ENCODE peak calls at places on chromosomes 2 and 18, in nine cellular contexts. Y is neuronal stem cell, K is body of pancreas, H is tibial artery, A is Peyer's patch, U is heart left ventricle, M is aorta, N is lower lobe of right lung, E is osteoblast. I is an unnamed sample.

GRCh38 chr18:43571078-43571689 is 293.9 kb upstream of the SYT4 start:
- DNase-seq in Y (peak; percentile 52), K (peak; percentile 52), H (no peak), A (no peak), U (no peak), M (no peak), N (no peak), E (no peak), I (no peak)

GRCh38 chr18:23453657-23454011 is 547 bp downstream of the RIOK3 start:
- DNase-seq in Y (no peak), K (peak; percentile 45), H (no peak), A (no peak), U (no peak), M (no peak), N (no peak), E (peak; percentile 82), I (no peak)

GRCh38 chr18:23856466-23857175 is 157.9 kb upstream of the TTC39C start:
- DNase-seq in Y (no peak), K (no peak), H (no peak), A (no peak), U (no peak), M (no peak), N (no peak), E (no peak), I (no peak)

GRCh38 chr2:168462543-168463045 is 6.5 kb downstream of the CERS6 start:
- DNase-seq in Y (no peak), K (no peak), H (no peak), A (no peak), U (no peak), M (no peak), N (no peak), E (no peak), I (no peak)

GRCh38 chr2:103008586-103008985 is 246.8 kb downstream of the TMEM182 start:
- DNase-seq in Y (peak; percentile 8), K (no peak), H (no peak), A (no peak), U (no peak), M (no peak), N (no peak), E (no peak), I (no peak)

GRCh38 chr18:41538751-41539150 is 416.3 kb upstream of the PIK3C3 start:
- DNase-seq in Y (no peak), K (no peak), H (no peak), A (no peak), U (no peak), M (no peak), N (no peak), E (no peak), I (no peak)

GRCh38 chr2:74481961-74482800 is 617 bp downstream of the CCDC142 start:
- DNase-seq in Y (no peak), K (peak; percentile 63), H (peak; percentile 67), A (no peak), U (peak; percentile 85), M (peak; percentile 87), N (no peak), E (peak; percentile 88), I (peak; percentile 84)

GRCh38 chr18:63725682-63726480 is 23.1 kb downstream of the SERPINB11 start:
- DNase-seq in Y (no peak), K (no peak), H (no peak), A (no peak), U (no peak), M (no peak), N (no peak), E (no peak), I (no peak)

GRCh38 chr2:26018184-26018716 is 15.6 kb upstream of the RAB10 start:
- DNase-seq in Y (no peak), K (peak; percentile 93), H (peak; percentile 78), A (peak; percentile 89), U (peak; percentile 79), M (peak; percentile 92), N (peak; percentile 81), E (peak; percentile 96), I (peak; percentile 93)

GRCh38 chr2:236711440-236711839 is 141.8 kb downstream of the ACKR3 start:
- DNase-seq in Y (no peak), K (peak; percentile 40), H (peak; percentile 67), A (no peak), U (no peak), M (peak; percentile 63), N (no peak), E (peak; percentile 89), I (no peak)

GRCh38 chr2:61177727-61178549 is 15.9 kb downstream of the C2orf74 start:
- DNase-seq in Y (no peak), K (peak; percentile 37), H (peak; percentile 26), A (peak; percentile 57), U (peak; percentile 75), M (no peak), N (peak; percentile 57), E (peak; percentile 76), I (peak; percentile 80)

GRCh38 chr2:221649045-221649444 is 76.9 kb upstream of the EPHA4 start:
- DNase-seq in Y (no peak), K (no peak), H (peak; percentile 70), A (no peak), U (no peak), M (peak; percentile 79), N (no peak), E (no peak), I (peak; percentile 77)

GRCh38 chr18:21101172-21101571 is 10.4 kb downstream of the ROCK1 start:
- DNase-seq in Y (no peak), K (no peak), H (no peak), A (no peak), U (no peak), M (no peak), N (no peak), E (no peak), I (no peak)

GRCh38 chr18:21110667-21111350 is 804 bp downstream of the ROCK1 start:
- DNase-seq in Y (peak; percentile 29), K (peak; percentile 54), H (no peak), A (peak; percentile 84), U (peak; percentile 72), M (peak; percentile 83), N (peak; percentile 73), E (no peak), I (peak; percentile 84)

GRCh38 chr18:21100678-21101077 is 10.9 kb downstream of the ROCK1 start:
- DNase-seq in Y (no peak), K (no peak), H (no peak), A (no peak), U (no peak), M (no peak), N (no peak), E (no peak), I (no peak)

GRCh38 chr18:21109936-21110666 is 1.5 kb downstream of the ROCK1 start:
- DNase-seq in Y (no peak), K (no peak), H (no peak), A (no peak), U (no peak), M (no peak), N (no peak), E (no peak), I (no peak)

GRCh38 chr18:21105936-21106335 is 5.7 kb downstream of the ROCK1 start:
- DNase-seq in Y (no peak), K (no peak), H (no peak), A (no peak), U (no peak), M (no peak), N (no peak), E (no peak), I (no peak)
- H3K4me1 ChIP-seq in Y (peaks cover 2% of the 10 kb centered on the region), K (peaks cover 47% of the 10 kb centered on the region), H (peaks cover 3% of the 10 kb centered on the region), A (peaks cover 47% of the 10 kb centered on the region), U (peaks cover 55% of the 10 kb centered on the region), M (peaks cover 6% of the 10 kb centered on the region), N (peaks cover 62% of the 10 kb centered on the region), E (peaks cover 10% of the 10 kb centered on the region), I (peaks cover 11% of the 10 kb centered on the region)

DNA sequence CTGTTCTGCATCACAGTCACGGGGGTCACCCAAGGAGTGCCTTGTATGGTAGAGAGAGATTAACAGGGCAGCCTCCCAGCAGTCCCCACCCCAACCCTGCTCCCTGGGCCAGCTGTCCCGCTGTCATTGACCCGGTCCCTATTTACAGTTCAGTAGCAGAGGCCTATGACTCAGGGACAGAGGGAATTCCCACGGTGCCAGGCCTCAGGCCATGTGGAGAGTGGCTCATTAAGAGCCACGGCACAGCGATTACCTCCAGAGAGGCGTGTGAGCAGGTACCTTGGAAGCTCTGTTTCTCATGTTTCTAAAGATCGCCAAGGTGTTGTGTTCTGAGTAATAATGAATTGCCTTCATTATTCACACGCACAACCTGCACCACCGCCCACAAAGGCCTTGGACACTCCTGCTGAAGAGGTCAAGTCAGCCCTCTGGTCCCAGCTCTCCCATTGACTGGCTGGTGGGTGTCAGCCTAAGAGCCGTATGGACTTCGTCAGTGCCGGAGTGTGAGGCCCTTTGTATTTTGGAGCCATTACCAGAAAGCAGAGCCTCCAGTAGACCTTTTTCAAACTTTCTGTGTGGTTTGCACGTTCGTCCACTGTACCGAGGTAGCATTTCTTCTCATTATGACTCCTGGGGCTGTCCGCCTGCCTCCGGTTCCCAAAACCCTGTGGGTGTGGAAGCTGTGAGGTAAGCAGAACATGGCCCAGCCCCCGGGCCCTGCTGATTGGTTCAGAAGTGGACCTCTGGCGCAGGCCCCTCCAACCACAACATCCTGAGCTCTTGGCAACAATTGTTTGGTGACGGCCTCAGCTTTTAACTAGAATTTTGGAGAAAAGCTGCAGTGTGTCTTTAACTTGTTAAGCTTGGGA is 47.0 kb downstream of the SERTAD2 start:
- DNase-seq in Y (no peak), K (peak; percentile 84), H (peak; percentile 95), A (peak; percentile 97), U (peak; percentile 91), M (peak; percentile 94), N (peak; percentile 91), E (peak; percentile 88), I (peak; percentile 96)
- H3K4me3 ChIP-seq in Y (no peak overlapping the region), K (no peak overlapping the region), H (peak overlapping the region; percentile 29), A (peak overlapping the region; percentile 35), U (peak overlapping the region; percentile 47), M (no peak overlapping the region), N (peak overlapping the region; percentile 34), E (no peak overlapping the region), I (peak overlapping the region; percentile 42)

GRCh38 chr2:207823865-207824264 is 54.2 kb upstream of the FZD5 start:
- DNase-seq in Y (no peak), K (no peak), H (no peak), A (no peak), U (no peak), M (no peak), N (no peak), E (no peak), I (no peak)

GRCh38 chr2:207825033-207825957 is 55.6 kb upstream of the FZD5 start:
- DNase-seq in Y (no peak), K (no peak), H (no peak), A (no peak), U (no peak), M (no peak), N (no peak), E (no peak), I (no peak)

GRCh38 chr2:207828361-207829057 is 58.8 kb upstream of the FZD5 start:
- DNase-seq in Y (no peak), K (peak; percentile 81), H (no peak), A (no peak), U (no peak), M (no peak), N (no peak), E (no peak), I (no peak)

GRCh38 chr2:207830778-207831549 is 61.3 kb upstream of the FZD5 start:
- DNase-seq in Y (no peak), K (no peak), H (no peak), A (no peak), U (no peak), M (no peak), N (no peak), E (no peak), I (no peak)

GRCh38 chr2:207825958-207826330 is 56.2 kb upstream of the FZD5 start:
- DNase-seq in Y (no peak), K (no peak), H (no peak), A (no peak), U (no peak), M (no peak), N (no peak), E (no peak), I (no peak)
- H3K4me1 ChIP-seq in Y (peaks cover 10% of the 10 kb centered on the region), K (peaks cover 43% of the 10 kb centered on the region), H (peaks cover 11% of the 10 kb centered on the region), A (peaks cover 24% of the 10 kb centered on the region), U (peaks cover 28% of the 10 kb centered on the region), M (peaks cover 6% of the 10 kb centered on the region), N (no peaks in the 10 kb centered on the region), E (no peaks in the 10 kb centered on the region), I (no peaks in the 10 kb centered on the region)

GRCh38 chr2:144942516-144943256 is 422.8 kb upstream of the ZEB2 start:
- DNase-seq in Y (no peak), K (no peak), H (no peak), A (peak; percentile 83), U (no peak), M (no peak), N (no peak), E (no peak), I (no peak)
- H3K4me3 ChIP-seq in Y (no peak overlapping the region), K (no peak overlapping the region), H (no peak overlapping the region), A (no peak overlapping the region), U (no peak overlapping the region), M (no peak overlapping the region), N (no peak overlapping the region), E (no peak overlapping the region), I (no peak overlapping the region)